ENCODE peak calls at places on chromosomes 4 and X, in ten cellular contexts. Q, S, W, B, H, R, V, I, J and D are unnamed samples.

GRCh38 chrX:45198301-45198700 is 2.4 kb downstream of the DIPK2B start:
- DNase-seq in Q (no peak), S (no peak), W (no peak), B (no peak), H (no peak), R (no peak), V (no peak), I (no peak), J (no peak), D (no peak)

GRCh38 chr4:1608196-1608820 is 75.8 kb downstream of the FAM53A start:
- DNase-seq in Q (no peak), S (no peak), W (no peak), B (no peak), H (no peak), R (no peak), V (no peak), I (no peak), J (no peak), D (no peak)

GRCh38 chr4:34723606-34724005 is 1520.7 kb downstream of the ARAP2 start:
- DNase-seq in Q (no peak), S (no peak), W (no peak), B (no peak), H (no peak), R (no peak), V (no peak), I (no peak), J (no peak), D (no peak)

GRCh38 chr4:175457956-175458355 is 354.1 kb downstream of the GPM6A start:
- DNase-seq in Q (no peak), S (no peak), W (no peak), B (no peak), H (no peak), R (no peak), V (no peak), I (no peak), J (no peak), D (no peak)

GRCh38 chrX:134735015-134735414 is 76.7 kb upstream of the PLAC1 start:
- DNase-seq in Q (no peak), S (no peak), W (no peak), B (no peak), H (no peak), R (no peak), V (no peak), I (no peak), J (no peak), D (no peak)

GRCh38 chrX:52213276-52213675 is 28.6 kb downstream of the MAGED4 start:
- DNase-seq in Q (no peak), S (no peak), W (no peak), B (no peak), H (no peak), R (no peak), V (no peak), I (no peak), J (no peak), D (no peak)

GRCh38 chrX:133709486-133709885 is 275.9 kb downstream of the GPC3 start:
- DNase-seq in Q (no peak), S (no peak), W (no peak), B (no peak), H (no peak), R (no peak), V (no peak), I (no peak), J (no peak), D (no peak)

GRCh38 chrX:18674417-18674787 is 2.5 kb upstream of the RS1 start:
- DNase-seq in Q (no peak), S (no peak), W (peak), B (no peak), H (no peak), R (peak), V (peak), I (no peak), J (peak), D (no peak)

GRCh38 chr4:24837296-24837695 is 41.9 kb downstream of the SOD3 start:
- DNase-seq in Q (no peak), S (no peak), W (no peak), B (no peak), H (no peak), R (no peak), V (no peak), I (no peak), J (no peak), D (no peak)

GRCh38 chr4:126777649-126778048 is 855.1 kb upstream of the INTU start:
- DNase-seq in Q (peak), S (no peak), W (no peak), B (peak), H (peak), R (no peak), V (no peak), I (no peak), J (no peak), D (peak)

GRCh38 chrX:102516314-102516936 is at the start of gene TMSB15A:
- DNase-seq in Q (peak), S (peak), W (peak), B (no peak), H (peak), R (peak), V (peak), I (peak), J (peak), D (peak)

GRCh38 chr4:53929955-53930798 is 134.2 kb downstream of the CHIC2 start:
- DNase-seq in Q (peak), S (peak), W (peak), B (peak), H (peak), R (peak), V (peak), I (peak), J (peak), D (peak)

GRCh38 chrX:9644335-9644734 is 121.3 kb downstream of the GPR143 start:
- DNase-seq in Q (no peak), S (peak), W (peak), B (no peak), H (no peak), R (no peak), V (no peak), I (no peak), J (no peak), D (no peak)